ENCODE peak calls at places on chromosomes 2 and 18, in four cellular contexts. I is dermis blood vessel endothelial cell; G is naive thymus-derived CD8-positive, alpha-beta T cell; U is activated CD4-positive, alpha-beta T cell treated with anti-CD3 and anti-CD28 coated beads, Interleukin-2, amount 10 ng/mL, durations not matched to agents 7 days and 5 days. W is an unnamed sample.

GRCh38 chr18:33097126-33097525 is 324.3 kb upstream of the KLHL14 start:
- DNase-seq in I (no peak), G (no peak), U (no peak), W (no peak)

GRCh38 chr2:134359367-134360081 is 105.7 kb downstream of the MGAT5 start:
- DNase-seq in I (peak; percentile 46), G (no peak), U (no peak), W (no peak)

GRCh38 chr2:102061286-102061699 is 69.5 kb downstream of the IL1R2 start:
- DNase-seq in I (no peak), G (no peak), U (no peak), W (no peak)

GRCh38 chr2:85728883-85729824 is 24.6 kb upstream of the ATOH8 start:
- DNase-seq in I (peak; percentile 90), G (peak; percentile 67), U (peak; percentile 73), W (peak; percentile 67)

GRCh38 chr2:24496959-24497358 is 5.9 kb downstream of the NCOA1 start:
- DNase-seq in I (no peak), G (no peak), U (no peak), W (no peak)

GRCh38 chr2:45000341-45000901 is 8.8 kb downstream of the SIX2 start:
- DNase-seq in I (no peak), G (no peak), U (no peak), W (no peak)

GRCh38 chr2:50491541-50492114 is 540.3 kb downstream of the NRXN1 start:
- DNase-seq in I (peak; percentile 60), G (peak; percentile 0), U (peak; percentile 15), W (peak; percentile 2)

GRCh38 chr2:227183657-227184367 is 19.4 kb downstream of the COL4A3 start:
- DNase-seq in I (no peak), G (no peak), U (no peak), W (no peak)

GRCh38 chr2:11371099-11371937 is 26.9 kb upstream of the ROCK2 start:
- DNase-seq in I (no peak), G (no peak), U (no peak), W (no peak)

GRCh38 chr2:171225302-171225980 is 64.7 kb upstream of the TLK1 start:
- DNase-seq in I (peak; percentile 48), G (no peak), U (no peak), W (no peak)

GRCh38 chr2:209091026-209091425 is 332.8 kb upstream of the MAP2 start:
- DNase-seq in I (no peak), G (no peak), U (no peak), W (no peak)

GRCh38 chr18:32469691-32470131 is 971 bp downstream of the GAREM1 start:
- DNase-seq in I (no peak), G (no peak), U (no peak), W (no peak)